ENCODE peak calls at places on chromosomes 13 and 19, in four cellular contexts. U is stromal cell of bone marrow; S is tibial nerve; F is central memory CD8-positive, alpha-beta T cell. R is an unnamed sample.
A peak's percentile ranks its signal among the peaks of the same experiment; 100 is the strongest.

GRCh38 chr13:101474419-101474957 is 22.0 kb downstream of the ITGBL1 start:
- DNase-seq in F (no peak), S (no peak), U (no peak), R (peak; percentile 67)

GRCh38 chr13:112767506-112768471 is 78.0 kb downstream of the ATP11A start:
- DNase-seq in F (no peak), U (no peak), S (no peak), R (no peak)

GRCh38 chr13:70183041-70183440 is 74.8 kb upstream of the KLHL1 start:
- DNase-seq in S (no peak), U (peak; percentile 4), F (no peak), R (no peak)

GRCh38 chr13:31204592-31204991 is 4.8 kb downstream of the B3GLCT start:
- DNase-seq in S (no peak), U (peak; percentile 36), F (no peak), R (no peak)

GRCh38 chr13:28744091-28744536 is 25.3 kb upstream of the SLC46A3 start:
- DNase-seq in U (no peak), F (no peak), S (no peak), R (no peak)

GRCh38 chr19:35362261-35363000 is 4.2 kb downstream of the FFAR3 start:
- DNase-seq in S (no peak), U (no peak), F (no peak), R (no peak)

GRCh38 chr13:69654392-69654791 is 453.2 kb upstream of the ATXN8OS start:
- DNase-seq in U (no peak), S (no peak), F (no peak), R (no peak)

GRCh38 chr19:609001-609340 is 19.3 kb downstream of the HCN2 start:
- DNase-seq in S (no peak), U (no peak), F (no peak), R (no peak)

GRCh38 chr19:31613683-31614219 is 264.5 kb upstream of the TSHZ3 start:
- DNase-seq in F (no peak), S (no peak), U (no peak), R (no peak)

GRCh38 chr19:11288349-11288748 is 7.6 kb upstream of the TSPAN16 start:
- DNase-seq in S (no peak), F (no peak), U (no peak), R (no peak)

GRCh38 chr13:40206241-40207109 is 460.0 kb downstream of the FOXO1 start:
- DNase-seq in S (no peak), F (no peak), U (no peak), R (no peak)

GRCh38 chr13:33126909-33127607 is 110.8 kb downstream of the KL start:
- DNase-seq in U (no peak), F (no peak), S (no peak), R (peak; percentile 43)

GRCh38 chr13:100019780-100020356 is 38.3 kb downstream of the ZIC2 start:
- DNase-seq in U (no peak), S (no peak), F (no peak), R (no peak)

GRCh38 chr19:28406237-28406596 is 806.7 kb downstream of the UQCRFS1 start:
- DNase-seq in U (no peak), S (no peak), F (no peak), R (no peak)

GRCh38 chr19:45117666-45118065 is 24.7 kb downstream of the PPP1R37 start:
- DNase-seq in U (no peak), F (no peak), S (no peak), R (no peak)

GRCh38 chr19:42344336-42344893 is 19.0 kb downstream of the MEGF8 start:
- DNase-seq in U (no peak), F (no peak), S (no peak), R (no peak)

GRCh38 chr13:31476266-31476665 is 263.1 kb upstream of the RXFP2 start:
- DNase-seq in F (no peak), U (peak; percentile 67), S (no peak), R (peak; percentile 71)

GRCh38 chr19:37334179-37335071 is 36.5 kb upstream of the ZNF527 start:
- DNase-seq in U (peak; percentile 85), F (peak; percentile 81), S (peak; percentile 76), R (peak; percentile 55)

GRCh38 chr13:109760372-109760771 is 26.0 kb downstream of the IRS2 start:
- DNase-seq in F (no peak), U (no peak), S (no peak), R (no peak)

GRCh38 chr19:48190288-48191284 is 20.1 kb downstream of the ZSWIM9 start:
- DNase-seq in S (no peak), U (peak; percentile 38), F (no peak), R (no peak)

GRCh38 chr19:11581740-11582139 is 4.3 kb upstream of the ACP5 start:
- DNase-seq in U (no peak), F (no peak), S (no peak), R (no peak)